ENCODE peak calls at places on chromosomes 7 and 10, in nine cellular contexts. V, J, S, N, F, L, A, P and I are unnamed samples.
A peak's percentile ranks its signal among the peaks of the same experiment; 100 is the strongest.

GRCh38 chr10:44714451-44714850 is 196.7 kb upstream of the TMEM72 start:
- DNase-seq in V (no peak), J (no peak), S (no peak), N (no peak), F (no peak), L (no peak), A (no peak), P (no peak), I (no peak)

GRCh38 chr7:158245724-158246041 is 341.9 kb downstream of the PTPRN2 start:
- DNase-seq in V (no peak), J (no peak), S (no peak), N (no peak), F (no peak), L (no peak), A (no peak), P (no peak), I (no peak)

GRCh38 chr10:77493851-77494788 is 143.5 kb downstream of the KCNMA1 start:
- DNase-seq in V (no peak), J (no peak), S (peak; percentile 11), N (peak; percentile 30), F (no peak), L (no peak), A (peak; percentile 86), P (peak; percentile 29), I (no peak)

GRCh38 chr10:79980711-79981110 is 31.8 kb upstream of the SFTPD start:
- DNase-seq in V (no peak), J (no peak), S (no peak), N (peak; percentile 55), F (no peak), L (no peak), A (no peak), P (no peak), I (no peak)

GRCh38 chr10:108817572-108817971 is 1105.7 kb downstream of the XPNPEP1 start:
- DNase-seq in V (no peak), J (no peak), S (no peak), N (no peak), F (no peak), L (no peak), A (no peak), P (no peak), I (no peak)

GRCh38 chr7:50266893-50267386 is 37.6 kb upstream of the IKZF1 start:
- DNase-seq in V (peak; percentile 90), J (no peak), S (peak; percentile 67), N (no peak), F (no peak), L (no peak), A (no peak), P (no peak), I (no peak)

GRCh38 chr7:51785171-51785570 is 468.6 kb upstream of the COBL start:
- DNase-seq in V (no peak), J (no peak), S (no peak), N (peak; percentile 93), F (no peak), L (no peak), A (no peak), P (no peak), I (no peak)

GRCh38 chr10:67809107-67809506 is 28.9 kb downstream of the DNAJC12 start:
- DNase-seq in V (no peak), J (no peak), S (no peak), N (no peak), F (no peak), L (no peak), A (no peak), P (no peak), I (no peak)

GRCh38 chr10:74081192-74081803 is 69.3 kb downstream of the AP3M1 start:
- DNase-seq in V (peak; percentile 53), J (peak; percentile 36), S (peak; percentile 75), N (peak; percentile 48), F (peak; percentile 57), L (peak; percentile 49), A (peak; percentile 94), P (peak; percentile 31), I (peak; percentile 36)

GRCh38 chr7:34087892-34088891 is 182.9 kb downstream of the BMPER start:
- DNase-seq in V (no peak), J (no peak), S (peak; percentile 4), N (peak; percentile 45), F (no peak), L (peak; percentile 49), A (peak; percentile 43), P (peak; percentile 52), I (peak; percentile 32)

GRCh38 chr7:29989257-29989995 is at the start of gene SCRN1:
- DNase-seq in V (no peak), J (no peak), S (no peak), N (no peak), F (no peak), L (no peak), A (peak; percentile 25), P (no peak), I (peak; percentile 42)

GRCh38 chr10:82564353-82565218 is 689.6 kb downstream of the NRG3 start:
- DNase-seq in V (no peak), J (no peak), S (no peak), N (no peak), F (no peak), L (no peak), A (no peak), P (no peak), I (no peak)

GRCh38 chr7:43076189-43076605 is 36.2 kb upstream of the HECW1 start:
- DNase-seq in V (no peak), J (no peak), S (no peak), N (peak; percentile 11), F (no peak), L (peak; percentile 2), A (no peak), P (no peak), I (no peak)

GRCh38 chr10:71770255-71770654 is 3.1 kb downstream of the VSIR start:
- DNase-seq in V (no peak), J (no peak), S (no peak), N (peak; percentile 20), F (no peak), L (peak; percentile 34), A (no peak), P (no peak), I (no peak)

GRCh38 chr10:95296764-95297163 is 6.0 kb upstream of the PDLIM1 start:
- DNase-seq in V (no peak), J (no peak), S (no peak), N (no peak), F (no peak), L (no peak), A (no peak), P (no peak), I (no peak)

GRCh38 chr10:14010083-14010551 is 320.6 kb downstream of the FRMD4A start:
- DNase-seq in V (no peak), J (no peak), S (no peak), N (peak; percentile 27), F (no peak), L (peak; percentile 71), A (no peak), P (no peak), I (no peak)

GRCh38 chr7:157293413-157293788 is 43.4 kb upstream of the DNAJB6 start:
- DNase-seq in V (no peak), J (no peak), S (no peak), N (peak; percentile 95), F (no peak), L (no peak), A (no peak), P (no peak), I (no peak)

GRCh38 chr7:34675749-34676374 is 17.8 kb downstream of the NPSR1 start:
- DNase-seq in V (no peak), J (no peak), S (peak; percentile 16), N (peak; percentile 21), F (peak; percentile 13), L (no peak), A (peak; percentile 49), P (no peak), I (peak; percentile 20)

GRCh38 chr10:60205741-60206140 is 183.9 kb downstream of the ANK3 start:
- DNase-seq in V (no peak), J (no peak), S (no peak), N (no peak), F (no peak), L (no peak), A (peak; percentile 30), P (no peak), I (no peak)

GRCh38 chr10:127935115-127935561 is 28.2 kb downstream of the PTPRE start:
- DNase-seq in V (no peak), J (no peak), S (no peak), N (no peak), F (no peak), L (no peak), A (no peak), P (no peak), I (no peak)

GRCh38 chr7:94182066-94182465 is 177.9 kb upstream of the BET1 start:
- DNase-seq in V (no peak), J (no peak), S (no peak), N (peak; percentile 91), F (peak; percentile 35), L (peak; percentile 90), A (peak; percentile 80), P (no peak), I (no peak)

GRCh38 chr7:155694846-155695245 is 50.4 kb downstream of the RBM33 start:
- DNase-seq in V (no peak), J (no peak), S (no peak), N (peak; percentile 4), F (no peak), L (peak; percentile 36), A (peak; percentile 38), P (no peak), I (no peak)

DNA sequence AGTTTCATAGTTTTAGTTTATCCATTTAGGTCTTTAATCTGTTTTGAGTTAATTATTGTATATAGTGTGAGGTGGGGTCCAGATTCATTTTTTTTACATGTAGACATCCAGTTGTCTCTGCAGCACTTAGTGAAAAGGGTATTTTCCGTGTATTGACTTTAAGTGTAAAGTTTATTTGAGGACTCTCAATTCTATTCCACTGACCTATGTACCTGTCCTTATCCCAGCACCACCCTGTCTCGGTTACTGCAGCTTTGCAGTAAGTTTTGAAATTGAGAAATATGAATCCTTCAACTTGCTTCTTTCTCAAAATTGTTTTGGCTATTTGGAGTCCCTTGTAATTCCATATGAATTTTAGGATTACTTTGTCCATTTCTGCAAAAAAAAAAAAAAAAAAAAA is 29.8 kb downstream of the FHIP2A start:
- DNase-seq in V (no peak), J (no peak), S (no peak), N (no peak), F (no peak), L (no peak), A (no peak), P (no peak), I (no peak)
- H3K36me3 ChIP-seq in V (peaks cover 24% of the 10 kb centered on the region), J (peaks cover 34% of the 10 kb centered on the region), S (peaks cover 36% of the 10 kb centered on the region), N (peaks cover 1% of the 10 kb centered on the region), F (peaks cover 41% of the 10 kb centered on the region), L (peaks cover 63% of the 10 kb centered on the region), A (peaks cover 7% of the 10 kb centered on the region), P (peaks cover 2% of the 10 kb centered on the region), I (peaks cover 92% of the 10 kb centered on the region)

GRCh38 chr7:5333121-5334050 is 50.6 kb downstream of the SLC29A4 start:
- DNase-seq in V (no peak), J (no peak), S (no peak), N (no peak), F (no peak), L (no peak), A (no peak), P (no peak), I (no peak)
- H3K36me3 ChIP-seq in V (peaks cover 11% of the 10 kb centered on the region), J (peaks cover 12% of the 10 kb centered on the region), S (peaks cover 10% of the 10 kb centered on the region), N (peaks cover 25% of the 10 kb centered on the region), F (peaks cover 7% of the 10 kb centered on the region), L (peaks cover 25% of the 10 kb centered on the region), A (peaks cover 3% of the 10 kb centered on the region), P (no peaks in the 10 kb centered on the region), I (peaks cover 93% of the 10 kb centered on the region)

GRCh38 chr7:102193806-102194205 is 92.9 kb upstream of the SH2B2 start:
- DNase-seq in V (no peak), J (no peak), S (no peak), N (no peak), F (no peak), L (peak; percentile 20), A (no peak), P (no peak), I (no peak)
- H3K36me3 ChIP-seq in V (peaks cover 5% of the 10 kb centered on the region), J (peaks cover 14% of the 10 kb centered on the region), S (peaks cover 80% of the 10 kb centered on the region), N (peaks cover 12% of the 10 kb centered on the region), F (no peaks in the 10 kb centered on the region), L (peaks cover 12% of the 10 kb centered on the region), A (peaks cover 9% of the 10 kb centered on the region), P (peaks cover 27% of the 10 kb centered on the region), I (peaks cover 38% of the 10 kb centered on the region)

GRCh38 chr7:102189756-102190155 is 96.9 kb upstream of the SH2B2 start:
- DNase-seq in V (no peak), J (no peak), S (no peak), N (no peak), F (no peak), L (no peak), A (no peak), P (no peak), I (no peak)
- H3K36me3 ChIP-seq in V (peaks cover 5% of the 10 kb centered on the region), J (peaks cover 11% of the 10 kb centered on the region), S (peaks cover 51% of the 10 kb centered on the region), N (peaks cover 12% of the 10 kb centered on the region), F (no peaks in the 10 kb centered on the region), L (peaks cover 13% of the 10 kb centered on the region), A (no peaks in the 10 kb centered on the region), P (peaks cover 6% of the 10 kb centered on the region), I (peaks cover 32% of the 10 kb centered on the region)